ENCODE peak calls at places on chromosomes 4 and X, in five cellular contexts. F is brain microvascular endothelial cell, M is uterus, Q is tibial artery, Z is pancreas. S is an unnamed sample.

GRCh38 chr4:85968945-85969830 is 390.7 kb downstream of the MAPK10 start:
- DNase-seq in F (peak; percentile 43), M (no peak), Q (no peak), Z (no peak), S (no peak)

GRCh38 chr4:39786838-39787237 is 88.9 kb downstream of the UBE2K start:
- DNase-seq in F (no peak), M (no peak), Q (no peak), Z (no peak), S (no peak)

GRCh38 chr4:56863441-56864129 is 42.1 kb upstream of the SPINK2 start:
- DNase-seq in F (no peak), M (no peak), Q (no peak), Z (no peak), S (no peak)

GRCh38 chrX:70979136-70979762 is 48.4 kb upstream of the SLC7A3 start:
- DNase-seq in F (peak; percentile 55), M (no peak), Q (no peak), Z (no peak), S (peak; percentile 1)

GRCh38 chrX:33726281-33727160 is 405.6 kb downstream of the FAM47A start:
- DNase-seq in F (no peak), M (peak; percentile 40), Q (peak; percentile 60), Z (no peak), S (peak; percentile 17)

GRCh38 chrX:136354201-136354600 is 53.4 kb downstream of the ADGRG4 start:
- DNase-seq in F (no peak), M (no peak), Q (no peak), Z (no peak), S (no peak)

GRCh38 chrX:2401590-2402360 is 99.0 kb downstream of the DHRSX start:
- DNase-seq in F (no peak), M (no peak), Q (no peak), Z (no peak), S (no peak)

GRCh38 chr4:169660929-169661328 is 40.6 kb downstream of the CLCN3 start:
- DNase-seq in F (no peak), M (no peak), Q (no peak), Z (no peak), S (no peak)

GRCh38 chr4:150368667-150369066 is 213.3 kb upstream of the MAB21L2 start:
- DNase-seq in F (no peak), M (no peak), Q (no peak), Z (no peak), S (no peak)

GRCh38 chr4:5826437-5827107 is 66.3 kb downstream of the CRMP1 start:
- DNase-seq in F (no peak), M (no peak), Q (no peak), Z (no peak), S (no peak)

GRCh38 chr4:46386570-46386969 is 3.4 kb downstream of the GABRA2 start:
- DNase-seq in F (no peak), M (no peak), Q (no peak), Z (no peak), S (no peak)

GRCh38 chr4:162957521-162958143 is 209.1 kb downstream of the NAF1 start:
- DNase-seq in F (no peak), M (no peak), Q (no peak), Z (no peak), S (no peak)

GRCh38 chrX:154481911-154482601 is 3.0 kb upstream of the LAGE3 start:
- DNase-seq in F (no peak), M (no peak), Q (no peak), Z (no peak), S (no peak)

GRCh38 chr4:142126890-142127497 is 490.6 kb downstream of the IL15 start:
- DNase-seq in F (peak; percentile 71), M (peak; percentile 31), Q (no peak), Z (peak; percentile 39), S (peak; percentile 1)

GRCh38 chrX:153845195-153845594 is 14.9 kb upstream of the PDZD4 start:
- DNase-seq in F (no peak), M (no peak), Q (no peak), Z (no peak), S (no peak)

GRCh38 chr4:74028504-74028903 is 10.0 kb downstream of the CXCL3 start:
- DNase-seq in F (no peak), M (no peak), Q (no peak), Z (no peak), S (no peak)

GRCh38 chr4:5510506-5510905 is 197.9 kb downstream of the EVC2 start:
- DNase-seq in F (no peak), M (no peak), Q (no peak), Z (no peak), S (no peak)

GRCh38 chr4:107219681-107220080 is 183.6 kb upstream of the DKK2 start:
- DNase-seq in F (peak; percentile 27), M (no peak), Q (no peak), Z (no peak), S (no peak)

DNA sequence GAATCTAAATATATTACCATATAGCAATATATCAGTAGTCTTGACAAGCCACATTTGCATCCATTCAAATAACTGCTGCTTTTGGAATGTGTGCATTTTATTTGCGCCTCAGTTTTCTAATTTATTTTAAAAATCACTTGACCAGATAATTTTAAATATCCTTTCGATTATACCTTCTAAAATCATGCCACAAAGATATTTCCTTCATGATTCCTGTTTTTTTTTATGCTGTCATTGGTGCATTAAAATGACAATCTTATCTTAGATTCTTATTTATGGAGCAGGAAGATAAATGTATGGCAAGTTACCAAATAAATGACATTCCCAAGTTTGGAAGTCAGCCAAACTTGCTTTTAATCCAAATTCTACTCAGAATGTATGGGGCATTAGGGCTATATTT is 232.1 kb upstream of the NEIL3 start:
- DNase-seq in F (no peak), M (no peak), Q (no peak), Z (no peak), S (no peak)
- H3K27me3 ChIP-seq in F (no peaks in the 10 kb centered on the region), M (no peaks in the 10 kb centered on the region), Q (no peaks in the 10 kb centered on the region), Z (no peaks in the 10 kb centered on the region), S (no peaks in the 10 kb centered on the region)

GRCh38 chrX:41265615-41266014 is 68.3 kb upstream of the DDX3X start:
- DNase-seq in F (peak; percentile 53), M (peak; percentile 55), Q (peak; percentile 79), Z (no peak), S (peak; percentile 70)
- H3K4me3 ChIP-seq in F (no peak overlapping the region), M (peak overlapping the region; percentile 6), Q (peak overlapping the region; percentile 28), Z (no peak overlapping the region), S (peak overlapping the region; percentile 22)

GRCh38 chr4:44186850-44187246 is 261.8 kb downstream of the KCTD8 start:
- DNase-seq in F (no peak), M (no peak), Q (no peak), Z (no peak), S (no peak)
- H3K27me3 ChIP-seq in F (no peaks in the 10 kb centered on the region), M (no peaks in the 10 kb centered on the region), Q (no peaks in the 10 kb centered on the region), Z (no peaks in the 10 kb centered on the region), S (peaks cover 2% of the 10 kb centered on the region)

DNA sequence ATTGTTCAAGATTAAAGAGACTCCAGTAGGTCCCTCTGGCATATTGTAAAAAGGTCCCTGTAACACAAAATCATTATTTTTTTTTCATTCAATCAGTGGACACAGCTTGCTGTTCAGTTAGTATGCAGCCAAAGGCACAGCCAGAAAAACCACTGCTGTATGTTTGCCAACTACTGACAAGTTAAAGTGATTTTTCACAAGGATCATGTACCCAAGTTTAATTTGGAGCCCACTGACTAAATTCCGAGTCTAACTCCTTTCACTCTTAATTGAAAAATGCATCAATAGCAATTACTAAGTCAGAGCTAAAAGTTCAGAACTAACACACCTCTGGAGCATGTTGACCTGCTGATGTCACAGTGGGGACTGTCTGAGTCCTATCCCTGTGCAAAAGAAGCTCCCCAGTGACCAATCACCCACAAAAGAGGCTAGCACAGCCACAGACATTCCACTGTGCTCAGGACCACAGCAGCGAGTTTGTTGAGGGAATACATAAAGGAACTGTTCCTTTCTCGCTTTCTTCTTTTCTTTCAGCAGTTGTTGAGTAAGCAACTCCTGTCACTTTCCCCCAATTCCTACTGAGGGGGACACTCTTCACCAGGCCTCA is 60.4 kb downstream of the STX18 start:
- DNase-seq in F (no peak), M (no peak), Q (no peak), Z (no peak), S (no peak)
- H3K4me3 ChIP-seq in F (no peak overlapping the region), M (no peak overlapping the region), Q (no peak overlapping the region), Z (no peak overlapping the region), S (no peak overlapping the region)

GRCh38 chrX:113133316-113133715 is 292.7 kb upstream of the AMOT start:
- DNase-seq in F (no peak), M (no peak), Q (no peak), Z (no peak), S (no peak)

GRCh38 chrX:113136841-113137240 is 296.2 kb upstream of the AMOT start:
- DNase-seq in F (no peak), M (no peak), Q (no peak), Z (no peak), S (no peak)
- H3K27me3 ChIP-seq in F (no peaks in the 10 kb centered on the region), M (no peaks in the 10 kb centered on the region), Q (no peaks in the 10 kb centered on the region), Z (no peaks in the 10 kb centered on the region), S (no peaks in the 10 kb centered on the region)

DNA sequence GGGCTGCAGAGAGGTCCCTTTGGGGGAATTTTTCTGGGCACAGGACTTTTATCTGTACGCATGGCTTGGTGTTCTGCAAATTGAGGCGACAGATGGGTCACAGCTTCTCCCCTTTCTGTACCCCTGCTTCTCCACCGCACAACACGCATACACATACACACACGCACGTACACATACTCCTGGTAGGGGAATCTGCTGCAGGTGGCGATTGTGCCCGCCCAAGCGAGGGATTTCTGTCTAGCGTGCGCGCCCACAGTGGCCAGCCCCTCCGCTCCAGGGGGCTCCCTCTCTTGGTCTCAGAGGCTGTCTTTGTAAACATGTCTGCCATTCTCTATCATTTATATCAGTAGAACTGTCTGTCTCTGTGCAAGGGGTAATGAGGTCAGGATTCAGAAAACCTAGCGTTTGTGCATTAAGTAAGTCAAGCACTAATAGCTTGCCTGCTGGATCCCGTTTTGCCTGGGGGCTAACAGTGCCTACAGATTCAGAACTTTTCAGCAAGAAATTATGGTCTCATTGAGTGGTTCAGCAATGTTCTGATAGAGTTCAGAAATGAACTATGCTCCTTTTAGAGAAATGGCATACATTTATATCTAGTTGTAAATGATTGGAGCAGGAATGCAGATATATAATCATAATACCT is 2.2 kb downstream of the GRID2 start:
- DNase-seq in F (no peak), M (no peak), Q (no peak), Z (no peak), S (no peak)
- H3K4me3 ChIP-seq in F (peak overlapping the region; percentile 58), M (peak overlapping the region; percentile 13), Q (peak overlapping the region; percentile 52), Z (peak overlapping the region; percentile 7), S (peak overlapping the region; percentile 21)

GRCh38 chr4:93828830-93829530 is 427 bp downstream of the ATOH1 start:
- DNase-seq in F (no peak), M (no peak), Q (no peak), Z (no peak), S (peak; percentile 3)

GRCh38 chr4:93834371-93835066 is 6.0 kb downstream of the ATOH1 start:
- DNase-seq in F (no peak), M (no peak), Q (no peak), Z (no peak), S (no peak)

GRCh38 chr4:93829531-93830089 is 1.1 kb downstream of the ATOH1 start:
- DNase-seq in F (no peak), M (no peak), Q (no peak), Z (no peak), S (no peak)

GRCh38 chr4:93830090-93830818 is 1.7 kb downstream of the ATOH1 start:
- DNase-seq in F (no peak), M (no peak), Q (no peak), Z (no peak), S (no peak)

DNA sequence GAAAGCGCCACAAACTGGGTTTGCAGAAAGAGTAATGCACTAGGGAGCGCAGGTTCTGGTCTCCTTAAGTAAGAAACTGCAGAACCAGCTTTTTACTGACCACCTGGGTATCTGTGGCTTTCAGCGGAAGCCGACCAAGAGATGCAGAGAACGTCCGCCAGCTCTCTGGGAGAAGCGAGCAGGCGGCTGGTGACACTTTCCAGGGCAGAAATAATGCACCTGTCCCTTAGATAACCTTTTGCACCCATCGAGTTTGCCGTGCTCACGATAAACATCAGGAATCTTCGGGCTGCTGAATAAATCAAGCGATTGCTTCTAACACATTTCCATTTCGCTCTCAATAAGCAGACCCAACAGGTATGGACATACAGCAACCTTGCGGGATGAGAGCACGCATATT is 3.5 kb downstream of the ATOH1 start:
- DNase-seq in F (no peak), M (no peak), Q (no peak), Z (no peak), S (no peak)
- H3K27me3 ChIP-seq in F (peaks cover 73% of the 10 kb centered on the region), M (no peaks in the 10 kb centered on the region), Q (no peaks in the 10 kb centered on the region), Z (peaks cover 36% of the 10 kb centered on the region), S (peaks cover 27% of the 10 kb centered on the region)

S was measured in MG63.